ENCODE peak calls at places on chromosomes 4 and X, in nine cellular contexts. I is neural progenitor cell, G is psoas muscle, T is uterus, M is AG04450, B is ovary, Z is heart left ventricle, U is Panc1, E is upper lobe of left lung. V is an unnamed sample.

GRCh38 chr4:119667802-119668201 is 39.2 kb upstream of the PDE5A start:
- DNase-seq in T (no peak), E (no peak), B (no peak), I (no peak), M (no peak), Z (no peak), G (no peak), U (no peak), V (no peak)

GRCh38 chr4:20615492-20616136 is 84.6 kb upstream of the PACRGL start:
- DNase-seq in I (no peak), U (no peak), E (no peak), M (no peak), T (no peak), B (no peak), Z (no peak), G (no peak), V (no peak)

GRCh38 chrX:11558972-11559371 is 106.7 kb downstream of the ARHGAP6 start:
- DNase-seq in I (peak; percentile 15), G (no peak), E (no peak), T (no peak), M (no peak), Z (no peak), U (no peak), B (no peak), V (no peak)

GRCh38 chr4:119209077-119209476 is 3.4 kb upstream of the USP53 start:
- DNase-seq in U (peak; percentile 88), I (no peak), M (peak; percentile 66), Z (no peak), G (no peak), B (no peak), T (no peak), E (no peak), V (no peak)

GRCh38 chrX:120653000-120653399 is 23.1 kb upstream of the C1GALT1C1 start:
- DNase-seq in M (no peak), Z (no peak), I (no peak), T (no peak), G (no peak), E (no peak), U (no peak), B (no peak), V (no peak)

GRCh38 chr4:78184584-78184983 is 127.5 kb downstream of the FRAS1 start:
- DNase-seq in M (no peak), Z (no peak), I (no peak), E (no peak), T (no peak), B (no peak), G (no peak), U (no peak), V (no peak)

GRCh38 chrX:9729161-9729885 is 36.3 kb downstream of the GPR143 start:
- DNase-seq in E (no peak), B (no peak), T (no peak), G (no peak), U (no peak), Z (no peak), I (no peak), M (no peak), V (no peak)

GRCh38 chr4:175412744-175413143 is 399.3 kb downstream of the GPM6A start:
- DNase-seq in G (no peak), B (no peak), T (no peak), E (no peak), I (no peak), M (no peak), U (no peak), Z (no peak), V (no peak)

GRCh38 chr4:20984011-20984836 is 284.0 kb downstream of the PACRGL start:
- DNase-seq in Z (no peak), M (no peak), B (no peak), I (peak; percentile 50), E (peak; percentile 67), G (peak; percentile 45), T (peak; percentile 11), U (no peak), V (no peak)

GRCh38 chrX:17597836-17598434 is 139.4 kb upstream of the SCML1 start:
- DNase-seq in Z (peak; percentile 77), M (no peak), T (peak; percentile 70), I (no peak), B (peak; percentile 78), U (no peak), E (no peak), G (peak; percentile 78), V (peak; percentile 93)

GRCh38 chrX:30572004-30572403 is 5.6 kb downstream of the TASL start:
- DNase-seq in I (no peak), Z (no peak), G (no peak), U (no peak), M (no peak), E (no peak), T (no peak), B (no peak), V (no peak)

GRCh38 chr4:42954925-42955669 is 62.6 kb downstream of the GRXCR1 start:
- DNase-seq in Z (peak; percentile 18), T (no peak), G (peak; percentile 47), E (no peak), M (no peak), B (no peak), I (no peak), U (no peak), V (no peak)

GRCh38 chr4:114136067-114136466 is 156.6 kb upstream of the ARSJ start:
- DNase-seq in E (no peak), U (no peak), G (no peak), B (no peak), I (no peak), T (no peak), M (no peak), Z (no peak), V (no peak)

GRCh38 chr4:7903686-7904085 is 36.0 kb downstream of the AFAP1 start:
- DNase-seq in B (no peak), Z (no peak), I (no peak), M (no peak), U (no peak), G (no peak), T (no peak), E (no peak), V (no peak)
- H3K27ac ChIP-seq in B (no peak overlapping the region), Z (no peak overlapping the region), I (no peak overlapping the region), M (peak overlapping the region; percentile 97), U (peak overlapping the region; percentile 95), G (no peak overlapping the region), T (peak overlapping the region; percentile 70), E (no peak overlapping the region), V (peak overlapping the region; percentile 87)

GRCh38 chr4:151644625-151645024 is 116.2 kb downstream of the GATB start:
- DNase-seq in I (peak; percentile 83), M (no peak), T (no peak), G (no peak), B (no peak), Z (no peak), U (no peak), E (no peak), V (no peak)
- TF ChIP-seq CTCF in I (peak; percentile 74), M (peak; percentile 37), T (no peak), G (peak; percentile 17), B (no peak), Z (peak; percentile 19), U (peak; percentile 37), E (no peak), V (no peak)

GRCh38 chrX:66633541-66633940 is 5.3 kb downstream of the EDA2R start:
- DNase-seq in B (no peak), E (no peak), M (no peak), Z (no peak), T (no peak), G (no peak), U (no peak), I (no peak), V (no peak)

GRCh38 chrX:66632986-66633385 is 5.9 kb downstream of the EDA2R start:
- DNase-seq in Z (no peak), U (no peak), T (no peak), I (no peak), M (no peak), G (no peak), B (no peak), E (no peak), V (no peak)

GRCh38 chrX:66635360-66635759 is 3.5 kb downstream of the EDA2R start:
- DNase-seq in T (no peak), M (peak; percentile 71), G (no peak), B (no peak), I (no peak), U (no peak), E (no peak), Z (no peak), V (no peak)

GRCh38 chrX:66632473-66632872 is 6.4 kb downstream of the EDA2R start:
- DNase-seq in B (no peak), M (no peak), T (no peak), E (no peak), U (no peak), G (no peak), I (no peak), Z (no peak), V (no peak)

DNA sequence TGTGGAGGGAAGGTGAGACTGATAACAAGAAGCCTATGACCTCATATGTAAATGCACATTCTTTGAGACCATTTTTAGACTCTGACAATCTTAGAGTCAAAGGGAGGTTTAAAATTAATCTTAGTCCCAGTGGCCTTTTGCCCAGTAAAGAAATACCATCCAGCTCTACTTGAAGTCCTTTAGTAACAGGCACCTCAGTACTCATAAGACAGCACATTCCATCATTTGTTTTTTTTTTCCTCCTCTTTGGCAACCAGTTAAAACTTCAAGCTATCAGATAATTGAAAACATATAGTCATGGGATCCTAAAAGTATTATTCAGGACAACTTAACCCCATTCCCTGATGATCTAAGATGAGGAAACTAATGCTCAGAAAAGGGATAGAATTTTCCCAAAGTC is 4.6 kb downstream of the EDA2R start:
- DNase-seq in B (no peak), I (no peak), E (no peak), G (no peak), U (no peak), M (no peak), T (no peak), Z (no peak), V (no peak)
- H3K27ac ChIP-seq in B (no peak overlapping the region), I (no peak overlapping the region), E (no peak overlapping the region), G (no peak overlapping the region), U (no peak overlapping the region), M (peak overlapping the region; percentile 21), T (peak overlapping the region; percentile 78), Z (no peak overlapping the region), V (peak overlapping the region; percentile 49)

GRCh38 chr4:38650133-38650532 is 13.9 kb upstream of the KLF3 start:
- DNase-seq in Z (no peak), B (no peak), U (no peak), E (no peak), I (no peak), G (no peak), M (no peak), T (no peak), V (no peak)
- TF ChIP-seq CTCF in Z (no peak), B (no peak), U (no peak), E (no peak), I (no peak), G (no peak), M (no peak), T (no peak), V (no peak)

DNA sequence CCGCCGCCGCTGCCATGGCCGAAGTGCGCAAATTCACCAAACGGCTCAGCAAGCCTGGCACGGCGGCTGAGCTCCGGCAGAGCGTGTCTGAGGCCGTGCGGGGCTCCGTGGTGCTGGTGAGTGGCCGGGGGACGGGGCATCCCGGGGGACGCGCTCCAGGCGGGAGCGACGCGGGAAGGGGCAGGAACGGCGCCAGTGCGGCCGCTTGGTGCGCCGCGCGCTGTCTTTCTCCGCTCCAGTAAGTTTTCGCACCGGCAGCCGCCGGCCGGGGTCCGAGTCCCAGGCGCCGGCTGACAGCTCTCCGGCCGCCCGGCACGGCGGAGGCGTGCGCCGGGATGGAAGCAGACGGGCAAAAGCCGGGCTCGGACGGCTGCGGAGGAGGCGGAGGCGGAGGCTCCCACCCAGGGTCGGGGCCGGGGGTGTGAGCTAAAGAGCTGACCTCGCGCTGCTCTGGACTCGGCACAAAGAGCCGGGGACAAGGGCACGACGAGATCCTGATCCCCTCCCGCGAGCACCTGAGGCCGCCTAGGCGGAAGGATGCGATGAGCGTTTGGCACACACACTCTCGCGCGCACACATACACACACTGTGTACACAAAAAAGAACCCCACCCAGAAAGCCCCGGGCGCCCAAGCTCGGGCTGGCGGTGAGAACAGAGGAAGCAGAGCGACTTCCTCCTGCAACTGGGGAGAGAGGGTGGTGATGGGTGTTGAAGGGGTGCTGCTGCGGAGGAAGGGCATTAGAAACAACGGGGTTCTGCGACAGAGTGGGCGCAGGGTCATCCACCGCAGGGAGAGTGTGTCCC is 545 bp downstream of the DOCK11 start:
- DNase-seq in I (peak; percentile 61), U (no peak), G (peak; percentile 70), B (peak; percentile 9), E (peak; percentile 87), T (peak; percentile 29), M (no peak), Z (peak; percentile 33), V (peak; percentile 74)
- H3K27ac ChIP-seq in I (no peak overlapping the region), U (no peak overlapping the region), G (peak overlapping the region; percentile 16), B (peak overlapping the region; percentile 44), E (peak overlapping the region; percentile 83), T (peak overlapping the region; percentile 79), M (no peak overlapping the region), Z (peak overlapping the region; percentile 71), V (peak overlapping the region; percentile 80)

V was measured in ascending aorta.